ENCODE peak calls at places on chromosomes 12 and 14, in five cellular contexts. J is upper lobe of right lung, I is fibroblast of pulmonary artery, E is right atrium auricular region, U is AG09309. O is an unnamed sample.
A peak's percentile ranks its signal among the peaks of the same experiment; 100 is the strongest.

GRCh38 chr12:47071241-47071852 is 8.1 kb upstream of the PCED1B start:
- DNase-seq in J (no peak), I (no peak), E (no peak), U (no peak), O (no peak)

GRCh38 chr12:124433147-124433874 is 134.1 kb downstream of the NCOR2 start:
- DNase-seq in J (no peak), I (no peak), E (no peak), U (no peak), O (no peak)

GRCh38 chr12:114001731-114002340 is 35.7 kb upstream of the RBM19 start:
- DNase-seq in J (no peak), I (no peak), E (no peak), U (no peak), O (no peak)

GRCh38 chr14:64931123-64931522 is 11.4 kb downstream of the GPX2 start:
- DNase-seq in J (no peak), I (no peak), E (no peak), U (no peak), O (no peak)

GRCh38 chr14:92744198-92744597 is 4.2 kb downstream of the LGMN start:
- DNase-seq in J (no peak), I (no peak), E (no peak), U (no peak), O (no peak)

GRCh38 chr12:49347307-49348237 is 884 bp downstream of the DNAJC22 start:
- DNase-seq in J (peak; percentile 86), I (peak; percentile 92), E (peak; percentile 64), U (no peak), O (peak; percentile 82)

GRCh38 chr14:93892923-93893549 is 34.1 kb upstream of the FAM181A start:
- DNase-seq in J (peak; percentile 85), I (peak; percentile 61), E (peak; percentile 88), U (no peak), O (peak; percentile 65)

GRCh38 chr12:14954269-14954668 is 7.1 kb downstream of the ARHGDIB start:
- DNase-seq in J (no peak), I (no peak), E (no peak), U (no peak), O (no peak)

GRCh38 chr14:36949371-36949770 is 223.0 kb downstream of the SLC25A21 start:
- DNase-seq in J (no peak), I (no peak), E (no peak), U (no peak), O (no peak)

GRCh38 chr14:82757775-82758174 is 1224.1 kb upstream of the SEL1L start:
- DNase-seq in J (no peak), I (no peak), E (no peak), U (no peak), O (no peak)

DNA sequence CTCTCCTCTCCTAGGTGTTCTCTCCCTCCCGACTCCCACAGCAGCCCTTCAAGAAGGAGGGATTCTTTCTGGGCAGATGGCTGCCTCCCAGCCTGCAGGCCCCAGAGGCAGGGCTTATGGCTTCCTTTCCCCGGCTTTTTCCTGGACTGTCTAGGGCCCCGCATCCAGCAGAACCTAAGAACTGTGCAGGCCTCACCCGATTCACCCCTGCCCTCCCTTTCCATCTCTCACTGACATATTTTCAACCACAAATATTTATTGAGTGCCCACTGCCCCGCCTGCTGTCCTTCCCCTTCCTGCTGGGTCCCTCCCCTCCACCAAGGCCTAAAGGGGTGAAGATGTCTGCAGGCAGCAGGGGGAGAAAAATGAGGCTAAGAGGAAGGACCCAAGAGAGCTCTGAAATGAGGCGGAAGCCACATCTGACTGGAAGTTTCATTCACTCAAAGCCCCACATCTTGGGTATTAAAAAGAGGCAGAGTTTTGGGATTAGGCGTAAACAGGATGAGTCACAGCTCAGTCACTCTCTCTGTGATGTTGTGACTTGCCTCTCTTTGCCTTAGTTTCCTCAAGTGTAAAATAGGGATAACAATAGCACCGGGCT is 2.9 kb downstream of the SCNN1A start:
- DNase-seq in J (peak; percentile 75), I (peak; percentile 82), E (no peak), U (peak; percentile 62), O (peak; percentile 83)
- H3K4me3 ChIP-seq in J (peak overlapping the region; percentile 52), I (no peak overlapping the region), E (no peak overlapping the region), U (no peak overlapping the region), O (peak overlapping the region; percentile 7)

DNA sequence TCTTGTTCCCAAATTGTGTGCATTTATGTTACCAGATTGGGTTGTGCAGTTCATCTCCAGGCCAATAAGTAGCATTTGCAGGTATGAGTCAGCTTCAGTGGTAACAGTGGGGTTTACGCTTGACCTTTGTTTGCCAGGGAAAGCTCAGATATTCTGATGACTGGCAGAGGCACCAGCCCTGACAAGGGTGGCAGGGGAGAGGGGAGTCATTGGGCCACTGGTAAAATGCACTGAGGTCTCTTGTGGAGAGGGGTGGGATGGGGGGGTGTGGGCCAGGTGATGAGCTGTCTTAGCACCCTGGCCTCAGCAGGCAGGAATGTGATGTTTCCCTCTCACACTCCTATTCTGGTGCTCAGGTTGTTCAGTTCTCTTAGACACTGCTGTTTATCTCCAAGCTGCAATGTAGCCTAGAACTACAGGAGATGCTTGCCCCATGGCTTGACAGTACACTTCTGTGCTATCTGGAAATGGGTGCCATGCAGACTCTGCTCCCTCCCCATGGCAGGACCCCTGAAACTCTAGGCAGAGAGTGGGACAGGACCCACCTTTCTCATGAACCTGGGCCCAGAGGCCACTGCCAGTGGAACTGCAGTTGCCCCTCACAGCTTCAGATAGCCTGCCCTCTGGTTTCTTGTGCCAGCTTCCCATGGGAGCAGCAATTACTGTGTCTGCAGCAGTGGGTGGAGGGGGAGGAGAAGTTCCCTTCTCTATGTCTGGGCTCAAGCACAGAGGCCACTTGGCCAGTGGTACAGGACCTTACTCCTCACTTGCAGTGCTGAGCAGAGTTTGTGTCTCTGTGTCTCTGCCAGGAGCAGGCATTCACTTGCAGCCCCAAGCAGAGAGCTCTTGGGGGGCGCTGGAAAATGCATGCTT is 31.9 kb downstream of the USP15 start:
- DNase-seq in J (no peak), I (no peak), E (no peak), U (no peak), O (peak; percentile 10)
- H3K4me3 ChIP-seq in J (no peak overlapping the region), I (no peak overlapping the region), E (no peak overlapping the region), U (no peak overlapping the region), O (no peak overlapping the region)

GRCh38 chr14:101875726-101876268 is 88.6 kb upstream of the DYNC1H1 start:
- DNase-seq in J (no peak), I (no peak), E (no peak), U (no peak), O (peak; percentile 41)
- H3K4me3 ChIP-seq in J (no peak overlapping the region), I (no peak overlapping the region), E (no peak overlapping the region), U (no peak overlapping the region), O (no peak overlapping the region)

GRCh38 chr14:87332001-87332400 is 661.0 kb downstream of the GALC start:
- DNase-seq in J (no peak), I (peak; percentile 35), E (no peak), U (no peak), O (peak; percentile 6)

GRCh38 chr14:87334997-87335675 is 657.8 kb downstream of the GALC start:
- DNase-seq in J (no peak), I (no peak), E (no peak), U (no peak), O (peak; percentile 52)
- H3K4me3 ChIP-seq in J (no peak overlapping the region), I (no peak overlapping the region), E (no peak overlapping the region), U (no peak overlapping the region), O (no peak overlapping the region)

DNA sequence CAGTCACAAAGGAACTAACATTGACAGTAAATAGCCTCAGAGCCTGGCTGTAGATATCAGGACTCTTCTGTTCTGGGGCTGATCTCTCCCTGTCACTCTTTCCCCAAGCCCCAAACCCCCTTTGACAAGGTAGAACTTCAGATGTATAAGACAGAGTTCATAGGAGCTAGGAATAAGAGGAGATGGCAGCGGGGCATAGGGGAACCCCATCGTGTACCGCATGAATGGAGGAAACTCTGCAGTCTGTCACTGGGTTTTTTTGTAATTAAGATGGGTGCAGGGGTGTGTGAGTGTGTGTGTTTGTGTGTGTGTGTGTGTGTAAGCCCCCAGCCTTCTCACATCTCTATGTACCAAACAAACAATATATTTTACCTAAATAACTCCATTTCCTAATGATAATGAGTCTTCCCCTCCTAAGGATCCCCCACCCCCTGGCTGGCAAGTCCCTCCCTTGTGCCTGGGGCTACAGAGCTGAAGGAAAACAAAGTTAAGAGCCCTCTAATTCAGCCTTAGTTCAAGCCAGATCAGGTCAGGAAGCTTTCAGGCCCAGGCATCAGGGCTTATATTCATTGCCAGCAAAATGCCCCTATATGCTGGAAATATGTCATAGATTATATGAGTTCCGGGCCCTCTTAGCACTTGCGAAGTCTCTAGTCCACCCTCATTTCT is 9.1 kb upstream of the HOXC4 start:
- DNase-seq in J (no peak), I (no peak), E (no peak), U (no peak), O (no peak)
- H3K4me3 ChIP-seq in J (no peak overlapping the region), I (no peak overlapping the region), E (no peak overlapping the region), U (no peak overlapping the region), O (no peak overlapping the region)

O was measured in foreskin fibroblast.